ENCODE peak calls at places on chromosome 3, in ten cellular contexts. R is lung; A is activated CD4-positive, alpha-beta T cell treated with anti-CD3 and anti-CD28 coated beads, Interleukin-2, amount 50 U/mL, for 48 hours; Q is T-cell; E is NCI-H1105; P is ELR; K is HS-27A; O is HCT116; Z is progenitor cell of endocrine pancreas; Y is iris pigment epithelial cell. X is an unnamed sample.

GRCh38 chr3:52851348-52851747 is 16.5 kb upstream of the MUSTN1 start:
- DNase-seq in R (no peak), A (peak), Q (no peak), E (peak), P (peak), K (no peak), O (peak), Z (peak), Y (peak), X (peak)

GRCh38 chr3:101778385-101779046 is 495 bp upstream of the NXPE3 start:
- DNase-seq in R (no peak), A (no peak), Q (no peak), E (no peak), P (no peak), K (no peak), O (no peak), Z (no peak), Y (no peak), X (no peak)

GRCh38 chr3:27669505-27670085 is 52.5 kb downstream of the EOMES start:
- DNase-seq in R (no peak), A (no peak), Q (no peak), E (no peak), P (peak), K (no peak), O (no peak), Z (no peak), Y (no peak), X (no peak)

GRCh38 chr3:189947948-189948723 is 172.6 kb downstream of the P3H2 start:
- DNase-seq in R (no peak), A (no peak), Q (no peak), E (peak), P (peak), K (no peak), O (no peak), Z (no peak), Y (peak), X (peak)

GRCh38 chr3:38573606-38574005 is 75.9 kb downstream of the SCN5A start:
- DNase-seq in R (no peak), A (no peak), Q (no peak), E (no peak), P (no peak), K (no peak), O (no peak), Z (peak), Y (no peak), X (peak)

GRCh38 chr3:51621091-51621892 is 49.8 kb upstream of the TEX264 start:
- DNase-seq in R (no peak), A (no peak), Q (no peak), E (no peak), P (no peak), K (no peak), O (no peak), Z (no peak), Y (peak), X (peak)

GRCh38 chr3:129233538-129233937 is 15.9 kb upstream of the COPG1 start:
- DNase-seq in R (peak), A (no peak), Q (peak), E (no peak), P (no peak), K (no peak), O (no peak), Z (no peak), Y (no peak), X (no peak)

GRCh38 chr3:103388214-103388613 is 953.4 kb downstream of the ZPLD1 start:
- DNase-seq in R (no peak), A (no peak), Q (no peak), E (no peak), P (no peak), K (no peak), O (no peak), Z (no peak), Y (peak), X (no peak)

GRCh38 chr3:100634493-100635272 is 25.3 kb downstream of the ADGRG7 start:
- DNase-seq in R (no peak), A (no peak), Q (peak), E (no peak), P (peak), K (peak), O (peak), Z (no peak), Y (peak), X (peak)

GRCh38 chr3:165389064-165389463 is 192.9 kb upstream of the SLITRK3 start:
- DNase-seq in R (no peak), A (no peak), Q (no peak), E (no peak), P (no peak), K (no peak), O (no peak), Z (no peak), Y (no peak), X (peak)

GRCh38 chr3:17243616-17244015 is 358.9 kb downstream of the PLCL2 start:
- DNase-seq in R (no peak), A (no peak), Q (no peak), E (no peak), P (no peak), K (no peak), O (no peak), Z (no peak), Y (peak), X (peak)

GRCh38 chr3:177150970-177151627 is 46.2 kb downstream of the TBL1XR1 start:
- DNase-seq in R (no peak), A (no peak), Q (no peak), E (peak), P (peak), K (peak), O (peak), Z (no peak), Y (peak), X (peak)

GRCh38 chr3:55483196-55484095 is 3.7 kb downstream of the WNT5A start:
- DNase-seq in R (no peak), A (no peak), Q (no peak), E (no peak), P (peak), K (no peak), O (no peak), Z (no peak), Y (no peak), X (no peak)

GRCh38 chr3:47979070-47979469 is 37.1 kb downstream of the MAP4 start:
- DNase-seq in R (no peak), A (no peak), Q (no peak), E (no peak), P (no peak), K (no peak), O (no peak), Z (no peak), Y (no peak), X (no peak)

GRCh38 chr3:49110780-49111179 is 6.2 kb upstream of the QARS1 start:
- DNase-seq in R (no peak), A (no peak), Q (no peak), E (no peak), P (no peak), K (no peak), O (no peak), Z (no peak), Y (no peak), X (no peak)

GRCh38 chr3:10389995-10390394 is 69.1 kb upstream of the SEC13 start:
- DNase-seq in R (no peak), A (no peak), Q (no peak), E (no peak), P (no peak), K (no peak), O (no peak), Z (no peak), Y (no peak), X (no peak)

GRCh38 chr3:59108091-59108815 is 58.4 kb upstream of the CFAP20DC start:
- DNase-seq in R (no peak), A (no peak), Q (no peak), E (no peak), P (peak), K (no peak), O (no peak), Z (no peak), Y (peak), X (no peak)

GRCh38 chr3:144344925-144345548 is 373.4 kb downstream of the DIPK2A start:
- DNase-seq in R (no peak), A (no peak), Q (no peak), E (no peak), P (no peak), K (no peak), O (no peak), Z (no peak), Y (no peak), X (no peak)

GRCh38 chr3:127887321-127887720 is 27.7 kb upstream of the KBTBD12 start:
- DNase-seq in R (no peak), A (no peak), Q (no peak), E (peak), P (peak), K (no peak), O (no peak), Z (no peak), Y (peak), X (no peak)

GRCh38 chr3:32000877-32001276 is 19.3 kb downstream of the ZNF860 start:
- DNase-seq in R (no peak), A (no peak), Q (no peak), E (no peak), P (no peak), K (no peak), O (no peak), Z (no peak), Y (no peak), X (no peak)

GRCh38 chr3:150150633-150151032 is 179.9 kb upstream of the PFN2 start:
- DNase-seq in R (no peak), A (no peak), Q (no peak), E (no peak), P (peak), K (no peak), O (no peak), Z (no peak), Y (peak), X (peak)

GRCh38 chr3:197356275-197356674 is 57.9 kb upstream of the DLG1 start:
- DNase-seq in R (peak), A (no peak), Q (no peak), E (no peak), P (no peak), K (no peak), O (no peak), Z (no peak), Y (no peak), X (no peak)